ENCODE peak calls at places on chromosomes 5 and 9, in four cellular contexts. S is SK-N-SH, G is HepG2, C is K562. W is an unnamed sample. For H3K4me1, the result is how much of the 10 kb centered on the place peaks cover.

GRCh38 chr5:95620030-95620869 is at the start of gene GPR150:
- DNase-seq in S (peak), G (peak), C (no peak), W (peak)

GRCh38 chr5:135211791-135212190 is 177.8 kb upstream of the PITX1 start:
- DNase-seq in S (no peak), G (no peak), C (no peak), W (no peak)

GRCh38 chr9:696332-697090 is 145.0 kb upstream of the DMRT1 start:
- DNase-seq in S (no peak), G (peak), C (no peak), W (peak)

GRCh38 chr5:9653811-9654210 is 23.7 kb upstream of the TAS2R1 start:
- DNase-seq in S (no peak), G (no peak), C (peak), W (no peak)

GRCh38 chr5:84623034-84623433 is 238.4 kb upstream of the EDIL3 start:
- DNase-seq in S (no peak), G (no peak), C (no peak), W (no peak)

GRCh38 chr9:78368236-78368635 is 71.3 kb downstream of the PSAT1 start:
- DNase-seq in S (no peak), G (no peak), C (peak), W (no peak)

GRCh38 chr9:108156270-108156998 is 666.9 kb upstream of the KLF4 start:
- DNase-seq in S (no peak), G (no peak), C (peak), W (peak)

GRCh38 chr5:89307972-89308371 is 425.0 kb upstream of the MEF2C start:
- DNase-seq in S (no peak), G (no peak), C (peak), W (no peak)

GRCh38 chr5:9927106-9927505 is 297.0 kb upstream of the TAS2R1 start:
- DNase-seq in S (no peak), G (no peak), C (no peak), W (no peak)

GRCh38 chr9:114390952-114391351 is 3.2 kb upstream of the AKNA start:
- DNase-seq in S (no peak), G (no peak), C (no peak), W (no peak)

GRCh38 chr5:172697123-172698121 is 56.4 kb downstream of the NEURL1B start:
- DNase-seq in S (peak), G (peak), C (peak), W (peak)

GRCh38 chr5:80098951-80099350 is 63.8 kb downstream of the THBS4 start:
- DNase-seq in S (no peak), G (no peak), C (no peak), W (no peak)

GRCh38 chr5:145903862-145904261 is 31.0 kb upstream of the GRXCR2 start:
- DNase-seq in S (no peak), G (no peak), C (no peak), W (no peak)

GRCh38 chr5:56350595-56351170 is 117.6 kb upstream of the ANKRD55 start:
- DNase-seq in S (no peak), G (peak), C (no peak), W (peak)

GRCh38 chr9:131982683-131983239 is 96.9 kb downstream of the MED27 start:
- DNase-seq in S (no peak), G (no peak), C (no peak), W (no peak)

GRCh38 chr5:33180900-33181299 is 259.9 kb upstream of the TARS1 start:
- DNase-seq in S (no peak), G (no peak), C (no peak), W (peak)

GRCh38 chr9:37964740-37965081 is 60.8 kb upstream of the SLC25A51 start:
- DNase-seq in S (no peak), G (no peak), C (no peak), W (no peak)

GRCh38 chr9:99016681-99017387 is 73.1 kb downstream of the COL15A1 start:
- DNase-seq in S (no peak), G (no peak), C (peak), W (no peak)

GRCh38 chr9:131290039-131290766 is 680 bp downstream of the PLPP7 start:
- DNase-seq in S (peak), G (no peak), C (no peak), W (no peak)

DNA sequence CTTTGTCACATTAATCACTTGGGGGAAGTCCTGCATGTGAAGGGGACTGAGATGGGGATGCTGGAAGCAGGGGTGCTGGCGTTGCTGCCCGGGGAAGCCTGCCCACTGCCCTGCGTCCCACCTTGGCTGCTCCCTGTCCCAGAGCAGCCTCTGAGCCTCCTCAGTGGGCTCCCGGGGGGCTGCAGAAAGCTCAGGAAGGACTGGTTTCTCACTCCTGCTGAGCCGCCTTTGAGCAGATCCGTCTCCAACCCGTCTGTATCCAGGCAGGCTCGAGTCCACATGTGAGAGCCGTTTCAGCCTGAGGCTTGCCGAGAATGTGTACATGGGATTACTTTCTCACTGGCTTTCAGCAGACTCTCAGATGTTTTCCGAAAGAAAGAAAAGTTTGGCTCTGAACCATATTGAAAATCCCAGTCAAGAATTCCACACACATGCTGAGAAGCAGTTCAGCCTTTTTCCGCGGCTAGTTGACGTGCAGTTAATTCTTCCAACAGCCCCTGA is 95.3 kb upstream of the COL5A1 start:
- DNase-seq in S (no peak), G (no peak), C (no peak), W (no peak)
- H3K4me2 ChIP-seq in S (no peak), G (no peak), C (no peak), W (no peak)

DNA sequence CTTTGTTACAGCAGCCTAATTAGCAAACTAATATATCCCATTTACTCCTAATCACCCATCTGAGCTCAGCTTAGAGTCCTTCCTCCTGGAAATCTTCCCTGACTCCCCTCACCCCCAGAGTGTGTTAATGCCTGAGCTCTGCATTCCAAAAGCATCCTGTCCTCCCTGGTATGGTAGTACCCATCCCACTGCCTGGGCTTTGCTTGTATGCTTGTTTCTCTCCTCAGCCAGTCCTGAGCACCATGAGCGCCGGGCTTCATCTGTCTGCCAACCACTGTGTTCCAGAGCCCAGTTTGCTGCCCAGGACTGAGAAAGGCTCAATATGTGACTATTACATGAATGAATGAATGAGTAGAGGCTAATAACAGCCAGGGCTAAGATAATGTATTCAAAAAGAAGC is 272.4 kb downstream of the CDK5RAP2 start:
- DNase-seq in S (no peak), G (no peak), C (no peak), W (no peak)
- TF ChIP-seq RFX5 in S (no peak), G (no peak), C (no peak), W (no peak)

GRCh38 chr9:133144887-133145466 is 18.7 kb downstream of the GBGT1 start:
- DNase-seq in S (no peak), G (no peak), C (no peak), W (no peak)
- H3K4me1 ChIP-seq in S (half or more), G (half or more), C (under half), W (under half)

DNA sequence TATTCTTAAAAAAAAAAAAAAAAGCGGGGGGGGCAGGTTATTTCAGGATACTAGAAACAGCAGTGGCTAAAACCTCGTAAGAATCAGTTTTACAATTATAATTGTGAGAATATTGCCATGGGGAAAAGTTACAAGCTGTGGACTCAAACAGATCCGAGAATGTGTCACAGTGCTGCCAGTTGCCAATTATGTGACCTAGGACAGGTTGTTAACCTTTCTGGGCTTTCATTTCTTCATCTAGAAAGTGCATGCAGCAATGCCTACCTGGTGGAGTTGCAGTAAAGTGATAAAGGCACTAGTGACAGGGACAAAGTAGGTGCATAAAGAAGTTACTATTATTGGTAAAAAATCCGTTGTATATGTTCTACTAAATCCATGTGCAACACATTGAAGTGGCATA is 75.8 kb downstream of the CDH6 start:
- DNase-seq in S (no peak), G (no peak), C (no peak), W (no peak)
- H3K4me2 ChIP-seq in S (no peak), G (no peak), C (no peak), W (no peak)

GRCh38 chr9:137310190-137311052 is 8.3 kb upstream of the NRARP start:
- DNase-seq in S (peak), G (no peak), C (no peak), W (peak)
- TF ChIP-seq RFX5 in S (no peak), G (no peak), C (no peak), W (no peak)

GRCh38 chr9:127972316-127972871 is 8.4 kb downstream of the EEIG1 start:
- DNase-seq in S (peak), G (no peak), C (no peak), W (no peak)
- H3K4me1 ChIP-seq in S (half or more), G (half or more), C (under half), W (half or more)